ENCODE peak calls at places on chromosomes 6 and 20, in nine cellular contexts. D is A549, V is left lung, S is mammary epithelial cell, B is pancreas, E is choroid plexus epithelial cell, J is fibroblast of pulmonary artery, R is left ventricle myocardium inferior, A is neural crest cell. N is an unnamed sample.

GRCh38 chr6:44034391-44034861 is 92.8 kb downstream of the MRPL14 start:
- DNase-seq in E (no peak), V (no peak), D (no peak), A (no peak), B (peak; percentile 37), R (no peak), S (peak; percentile 85), J (no peak), N (no peak)

GRCh38 chr20:4046926-4047325 is 31.6 kb upstream of the RNF24 start:
- DNase-seq in J (no peak), B (no peak), D (no peak), V (no peak), E (no peak), A (no peak), R (no peak), S (no peak), N (no peak)

GRCh38 chr6:73290435-73290834 is 27.4 kb upstream of the KHDC1 start:
- DNase-seq in A (no peak), J (peak; percentile 44), S (peak; percentile 25), E (no peak), V (no peak), R (no peak), B (no peak), D (no peak), N (no peak)

GRCh38 chr6:24396764-24397163 is 6.0 kb upstream of the MRS2 start:
- DNase-seq in S (no peak), E (peak; percentile 3), R (no peak), A (no peak), B (no peak), V (no peak), J (no peak), D (no peak), N (no peak)

GRCh38 chr6:15293674-15294073 is 47.8 kb downstream of the JARID2 start:
- DNase-seq in V (no peak), S (no peak), R (peak; percentile 37), A (no peak), J (no peak), B (no peak), E (no peak), D (no peak), N (no peak)

GRCh38 chr6:164929155-164929977 is 380.0 kb downstream of the C6orf118 start:
- DNase-seq in E (no peak), R (no peak), S (no peak), D (no peak), J (no peak), B (no peak), V (no peak), A (no peak), N (no peak)

GRCh38 chr6:117346142-117346930 is 79.4 kb downstream of the ROS1 start:
- DNase-seq in A (no peak), V (no peak), S (peak; percentile 9), R (no peak), D (no peak), J (peak; percentile 47), E (peak; percentile 41), B (no peak), N (no peak)

GRCh38 chr6:110813813-110814487 is 1.3 kb downstream of the CDK19 start:
- DNase-seq in J (no peak), B (no peak), V (no peak), A (no peak), R (no peak), D (no peak), S (peak; percentile 11), E (peak; percentile 17), N (no peak)

GRCh38 chr20:56621730-56622129 is 7.4 kb upstream of the TFAP2C start:
- DNase-seq in S (no peak), R (no peak), D (no peak), E (no peak), V (no peak), J (no peak), A (no peak), B (no peak), N (no peak)

GRCh38 chr20:63500151-63500901 is 1.4 kb upstream of the EEF1A2 start:
- DNase-seq in E (no peak), J (no peak), V (peak; percentile 70), A (no peak), S (no peak), R (no peak), D (no peak), B (no peak), N (no peak)

GRCh38 chr6:101626264-101626663 is 232.8 kb downstream of the GRIK2 start:
- DNase-seq in E (no peak), B (no peak), A (no peak), V (peak; percentile 3), J (no peak), D (no peak), R (no peak), S (no peak), N (no peak)

GRCh38 chr20:25547999-25548398 is 37.3 kb downstream of the NINL start:
- DNase-seq in E (no peak), J (no peak), A (no peak), R (no peak), S (no peak), V (no peak), B (no peak), D (no peak), N (no peak)

GRCh38 chr20:10369723-10370090 is 64.3 kb downstream of the MKKS start:
- DNase-seq in E (peak; percentile 63), S (no peak), A (no peak), R (no peak), B (no peak), J (peak; percentile 58), V (no peak), D (peak; percentile 95), N (no peak)

GRCh38 chr6:132404736-132405135 is 3.5 kb upstream of the MOXD1 start:
- DNase-seq in E (peak; percentile 59), A (no peak), V (no peak), B (no peak), D (no peak), J (no peak), S (no peak), R (no peak), N (no peak)

GRCh38 chr20:667351-668034 is 8.1 kb downstream of the SCRT2 start:
- DNase-seq in S (no peak), E (peak; percentile 58), A (peak; percentile 59), R (peak; percentile 64), B (peak; percentile 86), D (peak; percentile 69), V (peak; percentile 94), J (peak; percentile 43), N (peak; percentile 58)

GRCh38 chr6:134281388-134281787 is 36.5 kb downstream of the SGK1 start:
- DNase-seq in B (no peak), A (no peak), S (no peak), E (no peak), V (no peak), J (no peak), R (no peak), D (no peak), N (no peak)

GRCh38 chr6:134288538-134289203 is 29.2 kb downstream of the SGK1 start:
- DNase-seq in R (no peak), S (peak; percentile 97), B (no peak), A (no peak), D (peak; percentile 64), V (no peak), E (peak; percentile 97), J (peak; percentile 93), N (no peak)

GRCh38 chr6:134278000-134278399 is 39.9 kb downstream of the SGK1 start:
- DNase-seq in A (no peak), S (no peak), D (no peak), E (no peak), J (no peak), V (no peak), B (no peak), R (no peak), N (no peak)

GRCh38 chr6:134287863-134288537 is 29.9 kb downstream of the SGK1 start:
- DNase-seq in B (no peak), E (peak; percentile 83), D (peak; percentile 53), V (no peak), A (no peak), J (peak; percentile 43), S (peak; percentile 45), R (no peak), N (no peak)

GRCh38 chr6:134282816-134283215 is 35.1 kb downstream of the SGK1 start:
- DNase-seq in V (no peak), A (no peak), J (no peak), B (no peak), S (no peak), R (no peak), D (peak; percentile 15), E (peak; percentile 35), N (no peak)
- TF ChIP-seq CTCF in V (no peak), A (no peak), J (no peak), B (no peak), S (no peak), R (no peak), D (no peak), E (peak; percentile 16), N (no peak)

DNA sequence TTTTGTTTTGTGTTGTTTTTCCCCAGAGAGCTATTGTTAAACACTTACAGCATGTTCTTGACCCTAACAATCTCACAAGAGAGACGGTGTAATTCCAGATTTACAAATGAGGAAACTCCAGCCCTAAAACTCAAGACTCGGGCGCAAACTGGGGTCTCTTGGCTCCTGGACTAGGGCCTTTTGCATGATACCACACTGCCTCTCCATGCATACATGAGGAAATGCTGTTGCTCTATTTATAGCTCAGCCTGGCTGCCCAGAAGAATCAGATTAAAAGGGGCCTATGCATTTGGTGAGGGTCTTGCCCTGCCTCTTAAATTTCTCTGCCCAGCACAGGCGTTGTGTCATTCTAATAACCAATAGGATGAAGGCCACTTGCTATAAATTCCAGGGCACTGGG is 30.5 kb upstream of the SNRPB2 start:
- DNase-seq in B (no peak), E (peak; percentile 1), S (no peak), A (no peak), J (no peak), R (no peak), D (no peak), V (no peak), N (no peak)
- TF ChIP-seq CTCF in B (no peak), E (no peak), S (no peak), A (no peak), J (no peak), R (peak; percentile 25), D (no peak), V (no peak), N (no peak)

GRCh38 chr6:33271098-33271607 is 523 bp downstream of the VPS52 start:
- DNase-seq in J (peak; percentile 24), D (no peak), A (no peak), V (no peak), B (no peak), E (no peak), R (no peak), S (no peak), N (no peak)
- TF ChIP-seq CTCF in J (no peak), D (no peak), A (peak; percentile 35), V (no peak), B (no peak), E (no peak), R (no peak), S (no peak), N (no peak)

DNA sequence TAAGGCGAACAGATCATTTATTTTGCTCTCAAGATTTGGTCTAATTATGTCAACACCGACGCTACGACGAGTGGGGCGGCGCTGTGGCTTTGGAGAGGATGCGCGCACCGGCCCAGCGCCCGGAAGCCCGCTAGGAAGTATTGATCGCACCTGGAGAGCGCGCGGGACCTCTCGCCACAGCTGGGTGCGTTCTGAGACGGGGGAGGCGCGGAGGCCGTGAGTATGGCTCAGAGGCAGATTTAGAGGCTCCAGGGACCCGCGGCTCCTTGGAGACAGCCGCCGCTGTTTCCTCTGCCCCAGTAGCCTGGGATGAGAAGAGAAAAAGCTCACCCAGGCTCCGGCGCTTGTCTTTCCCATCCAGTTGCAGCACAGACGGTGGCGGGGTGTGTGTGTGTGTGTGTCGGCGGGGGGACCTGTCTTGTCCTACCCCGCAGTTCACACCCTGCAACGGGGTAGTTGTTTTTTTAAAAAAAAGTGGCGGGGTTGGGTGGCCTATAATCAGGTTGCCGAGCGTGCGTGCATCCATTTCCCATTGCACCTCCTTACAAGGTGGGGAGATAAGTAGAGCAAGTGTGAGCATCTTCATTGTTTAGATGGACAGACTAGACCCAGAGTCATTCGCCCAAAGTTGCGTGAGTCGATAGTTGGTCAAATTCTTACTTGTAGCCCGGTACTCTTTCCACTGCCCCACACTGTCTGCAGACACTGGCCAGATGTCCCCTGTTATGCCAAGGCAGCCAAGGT is 11.2 kb downstream of the TFAP2D start:
- DNase-seq in R (no peak), D (no peak), J (no peak), E (no peak), B (no peak), S (no peak), V (peak; percentile 60), A (no peak), N (no peak)
- TF ChIP-seq CTCF in R (no peak), D (no peak), J (no peak), E (no peak), B (no peak), S (no peak), V (no peak), A (no peak), N (no peak)